ENCODE peak calls at places on chromosomes 5 and 9, in nine cellular contexts. One of them, this sample, is unnamed.
A peak's percentile ranks its signal among the peaks of the same experiment; 100 is the strongest.

GRCh38 chr9:84154320-84154719 is 173.7 kb downstream of the RMI1 start:
- DNase-seq in head of caudate nucleus: no peak
- DNase-seq in mesothelial cell of epicardium: no peak
- DNase-seq in pons: no peak
- DNase-seq in tibial artery: no peak
- DNase-seq in HTR-8/SVneo: no peak
- DNase-seq in mammary epithelial cell: no peak
- DNase-seq in stimulated activated CD4-positive, alpha-beta T cell treated with anti-CD3 and anti-CD28 coated beads, Interleukin-2, amount 100 ng/mL, for 48 hours: no peak
- DNase-seq in T-helper 2 cell: no peak
- DNase-seq in this sample: no peak

GRCh38 chr9:127049581-127049980 is 72.9 kb downstream of the ANGPTL2 start:
- DNase-seq in pons: no peak
- DNase-seq in stimulated activated CD4-positive, alpha-beta T cell treated with anti-CD3 and anti-CD28 coated beads, Interleukin-2, amount 100 ng/mL, for 48 hours: no peak
- DNase-seq in T-helper 2 cell: no peak
- DNase-seq in mammary epithelial cell: no peak
- DNase-seq in mesothelial cell of epicardium: no peak
- DNase-seq in head of caudate nucleus: no peak
- DNase-seq in tibial artery: no peak
- DNase-seq in HTR-8/SVneo: no peak
- DNase-seq in this sample: no peak

GRCh38 chr9:36011379-36011778 is 25.3 kb upstream of the RECK start:
- DNase-seq in T-helper 2 cell: no peak
- DNase-seq in mesothelial cell of epicardium: no peak
- DNase-seq in head of caudate nucleus: no peak
- DNase-seq in mammary epithelial cell: no peak
- DNase-seq in stimulated activated CD4-positive, alpha-beta T cell treated with anti-CD3 and anti-CD28 coated beads, Interleukin-2, amount 100 ng/mL, for 48 hours: no peak
- DNase-seq in pons: no peak
- DNase-seq in HTR-8/SVneo: no peak
- DNase-seq in tibial artery: no peak
- DNase-seq in this sample: no peak

GRCh38 chr5:17443333-17444125 is 54.5 kb upstream of the TAF11L2 start:
- DNase-seq in tibial artery: no peak
- DNase-seq in T-helper 2 cell: no peak
- DNase-seq in HTR-8/SVneo: no peak
- DNase-seq in mesothelial cell of epicardium: no peak
- DNase-seq in head of caudate nucleus: no peak
- DNase-seq in mammary epithelial cell: no peak
- DNase-seq in pons: no peak
- DNase-seq in stimulated activated CD4-positive, alpha-beta T cell treated with anti-CD3 and anti-CD28 coated beads, Interleukin-2, amount 100 ng/mL, for 48 hours: no peak
- DNase-seq in this sample: no peak

GRCh38 chr9:34957492-34958410 is at the start of gene PHF24:
- DNase-seq in HTR-8/SVneo: no peak
- DNase-seq in stimulated activated CD4-positive, alpha-beta T cell treated with anti-CD3 and anti-CD28 coated beads, Interleukin-2, amount 100 ng/mL, for 48 hours: no peak
- DNase-seq in T-helper 2 cell: peak; percentile 16
- DNase-seq in mammary epithelial cell: no peak
- DNase-seq in pons: no peak
- DNase-seq in head of caudate nucleus: peak; percentile 45
- DNase-seq in tibial artery: no peak
- DNase-seq in mesothelial cell of epicardium: peak; percentile 53
- DNase-seq in this sample: no peak

GRCh38 chr5:94021246-94021645 is 279.8 kb upstream of the POU5F2 start:
- DNase-seq in T-helper 2 cell: no peak
- DNase-seq in head of caudate nucleus: no peak
- DNase-seq in mammary epithelial cell: peak; percentile 63
- DNase-seq in mesothelial cell of epicardium: no peak
- DNase-seq in pons: peak; percentile 8
- DNase-seq in HTR-8/SVneo: peak; percentile 27
- DNase-seq in stimulated activated CD4-positive, alpha-beta T cell treated with anti-CD3 and anti-CD28 coated beads, Interleukin-2, amount 100 ng/mL, for 48 hours: no peak
- DNase-seq in tibial artery: no peak
- DNase-seq in this sample: no peak

GRCh38 chr9:69253057-69253456 is 72.0 kb upstream of the ENTREP1 start:
- DNase-seq in mammary epithelial cell: peak; percentile 72
- DNase-seq in mesothelial cell of epicardium: no peak
- DNase-seq in HTR-8/SVneo: no peak
- DNase-seq in T-helper 2 cell: no peak
- DNase-seq in tibial artery: no peak
- DNase-seq in pons: peak; percentile 10
- DNase-seq in stimulated activated CD4-positive, alpha-beta T cell treated with anti-CD3 and anti-CD28 coated beads, Interleukin-2, amount 100 ng/mL, for 48 hours: no peak
- DNase-seq in head of caudate nucleus: no peak
- DNase-seq in this sample: no peak

GRCh38 chr5:107300928-107301327 is 369.8 kb downstream of the EFNA5 start:
- DNase-seq in tibial artery: no peak
- DNase-seq in mammary epithelial cell: peak; percentile 26
- DNase-seq in T-helper 2 cell: no peak
- DNase-seq in head of caudate nucleus: no peak
- DNase-seq in HTR-8/SVneo: no peak
- DNase-seq in pons: no peak
- DNase-seq in mesothelial cell of epicardium: no peak
- DNase-seq in stimulated activated CD4-positive, alpha-beta T cell treated with anti-CD3 and anti-CD28 coated beads, Interleukin-2, amount 100 ng/mL, for 48 hours: no peak
- DNase-seq in this sample: no peak

GRCh38 chr5:95445442-95445841 is 54.3 kb downstream of the FAM81B start:
- DNase-seq in mammary epithelial cell: no peak
- DNase-seq in stimulated activated CD4-positive, alpha-beta T cell treated with anti-CD3 and anti-CD28 coated beads, Interleukin-2, amount 100 ng/mL, for 48 hours: no peak
- DNase-seq in HTR-8/SVneo: no peak
- DNase-seq in head of caudate nucleus: no peak
- DNase-seq in tibial artery: no peak
- DNase-seq in mesothelial cell of epicardium: no peak
- DNase-seq in pons: no peak
- DNase-seq in T-helper 2 cell: no peak
- DNase-seq in this sample: no peak

GRCh38 chr9:133304158-133304470 is 29.1 kb upstream of the ABO start:
- DNase-seq in pons: no peak
- DNase-seq in mesothelial cell of epicardium: no peak
- DNase-seq in tibial artery: no peak
- DNase-seq in mammary epithelial cell: no peak
- DNase-seq in HTR-8/SVneo: no peak
- DNase-seq in stimulated activated CD4-positive, alpha-beta T cell treated with anti-CD3 and anti-CD28 coated beads, Interleukin-2, amount 100 ng/mL, for 48 hours: no peak
- DNase-seq in T-helper 2 cell: no peak
- DNase-seq in head of caudate nucleus: no peak
- DNase-seq in this sample: no peak

GRCh38 chr9:131394464-131395026 is 659 bp downstream of the PRRC2B start:
- DNase-seq in head of caudate nucleus: peak; percentile 54
- DNase-seq in HTR-8/SVneo: no peak
- DNase-seq in stimulated activated CD4-positive, alpha-beta T cell treated with anti-CD3 and anti-CD28 coated beads, Interleukin-2, amount 100 ng/mL, for 48 hours: peak; percentile 37
- DNase-seq in T-helper 2 cell: peak; percentile 66
- DNase-seq in pons: no peak
- DNase-seq in mammary epithelial cell: no peak
- DNase-seq in tibial artery: peak; percentile 51
- DNase-seq in mesothelial cell of epicardium: peak; percentile 73
- DNase-seq in this sample: peak; percentile 44

GRCh38 chr5:93674138-93674537 is 67.3 kb downstream of the POU5F2 start:
- DNase-seq in mesothelial cell of epicardium: no peak
- DNase-seq in mammary epithelial cell: no peak
- DNase-seq in HTR-8/SVneo: no peak
- DNase-seq in pons: no peak
- DNase-seq in head of caudate nucleus: no peak
- DNase-seq in stimulated activated CD4-positive, alpha-beta T cell treated with anti-CD3 and anti-CD28 coated beads, Interleukin-2, amount 100 ng/mL, for 48 hours: no peak
- DNase-seq in T-helper 2 cell: no peak
- DNase-seq in tibial artery: no peak
- DNase-seq in this sample: no peak

GRCh38 chr9:70411141-70411929 is 3.1 kb downstream of the KLF9 start:
- DNase-seq in tibial artery: peak; percentile 79
- DNase-seq in mammary epithelial cell: peak; percentile 47
- DNase-seq in HTR-8/SVneo: no peak
- DNase-seq in head of caudate nucleus: peak; percentile 76
- DNase-seq in pons: peak; percentile 72
- DNase-seq in mesothelial cell of epicardium: no peak
- DNase-seq in stimulated activated CD4-positive, alpha-beta T cell treated with anti-CD3 and anti-CD28 coated beads, Interleukin-2, amount 100 ng/mL, for 48 hours: peak; percentile 41
- DNase-seq in T-helper 2 cell: peak; percentile 67
- DNase-seq in this sample: no peak

GRCh38 chr5:119743927-119744326 is 114.6 kb downstream of the FAM170A start:
- DNase-seq in mesothelial cell of epicardium: no peak
- DNase-seq in mammary epithelial cell: peak; percentile 53
- DNase-seq in T-helper 2 cell: peak; percentile 27
- DNase-seq in tibial artery: no peak
- DNase-seq in head of caudate nucleus: no peak
- DNase-seq in pons: peak; percentile 81
- DNase-seq in stimulated activated CD4-positive, alpha-beta T cell treated with anti-CD3 and anti-CD28 coated beads, Interleukin-2, amount 100 ng/mL, for 48 hours: peak; percentile 5
- DNase-seq in HTR-8/SVneo: peak; percentile 26
- DNase-seq in this sample: no peak

GRCh38 chr9:130759738-130760137 is 66.2 kb downstream of the EXOSC2 start:
- DNase-seq in HTR-8/SVneo: no peak
- DNase-seq in stimulated activated CD4-positive, alpha-beta T cell treated with anti-CD3 and anti-CD28 coated beads, Interleukin-2, amount 100 ng/mL, for 48 hours: no peak
- DNase-seq in T-helper 2 cell: no peak
- DNase-seq in head of caudate nucleus: no peak
- DNase-seq in mesothelial cell of epicardium: no peak
- DNase-seq in mammary epithelial cell: no peak
- DNase-seq in tibial artery: no peak
- DNase-seq in pons: no peak
- DNase-seq in this sample: no peak

GRCh38 chr9:110248361-110248760 is 7.9 kb downstream of the TXN start:
- DNase-seq in T-helper 2 cell: no peak
- DNase-seq in mesothelial cell of epicardium: no peak
- DNase-seq in head of caudate nucleus: no peak
- DNase-seq in pons: no peak
- DNase-seq in tibial artery: no peak
- DNase-seq in stimulated activated CD4-positive, alpha-beta T cell treated with anti-CD3 and anti-CD28 coated beads, Interleukin-2, amount 100 ng/mL, for 48 hours: no peak
- DNase-seq in HTR-8/SVneo: no peak
- DNase-seq in mammary epithelial cell: peak; percentile 50
- DNase-seq in this sample: no peak

GRCh38 chr9:5315187-5315923 is 10.8 kb upstream of the RLN2 start:
- DNase-seq in mesothelial cell of epicardium: no peak
- DNase-seq in T-helper 2 cell: no peak
- DNase-seq in head of caudate nucleus: no peak
- DNase-seq in HTR-8/SVneo: no peak
- DNase-seq in pons: no peak
- DNase-seq in tibial artery: no peak
- DNase-seq in stimulated activated CD4-positive, alpha-beta T cell treated with anti-CD3 and anti-CD28 coated beads, Interleukin-2, amount 100 ng/mL, for 48 hours: no peak
- DNase-seq in mammary epithelial cell: no peak
- DNase-seq in this sample: no peak

GRCh38 chr9:108800632-108801099 is 55.1 kb downstream of the ACTL7B start:
- DNase-seq in pons: no peak
- DNase-seq in stimulated activated CD4-positive, alpha-beta T cell treated with anti-CD3 and anti-CD28 coated beads, Interleukin-2, amount 100 ng/mL, for 48 hours: no peak
- DNase-seq in T-helper 2 cell: no peak
- DNase-seq in HTR-8/SVneo: no peak
- DNase-seq in mammary epithelial cell: no peak
- DNase-seq in head of caudate nucleus: no peak
- DNase-seq in tibial artery: no peak
- DNase-seq in mesothelial cell of epicardium: no peak
- DNase-seq in this sample: no peak

GRCh38 chr5:169164481-169164925 is 136.4 kb downstream of the SLIT3 start:
- DNase-seq in HTR-8/SVneo: peak; percentile 56
- DNase-seq in mammary epithelial cell: peak; percentile 97
- DNase-seq in stimulated activated CD4-positive, alpha-beta T cell treated with anti-CD3 and anti-CD28 coated beads, Interleukin-2, amount 100 ng/mL, for 48 hours: no peak
- DNase-seq in pons: no peak
- DNase-seq in mesothelial cell of epicardium: no peak
- DNase-seq in tibial artery: no peak
- DNase-seq in head of caudate nucleus: no peak
- DNase-seq in T-helper 2 cell: no peak
- DNase-seq in this sample: no peak

GRCh38 chr9:134411451-134412297 is 85.4 kb downstream of the RXRA start:
- DNase-seq in tibial artery: no peak
- DNase-seq in T-helper 2 cell: no peak
- DNase-seq in mammary epithelial cell: no peak
- DNase-seq in mesothelial cell of epicardium: no peak
- DNase-seq in stimulated activated CD4-positive, alpha-beta T cell treated with anti-CD3 and anti-CD28 coated beads, Interleukin-2, amount 100 ng/mL, for 48 hours: no peak
- DNase-seq in head of caudate nucleus: peak; percentile 31
- DNase-seq in pons: no peak
- DNase-seq in HTR-8/SVneo: no peak
- DNase-seq in this sample: no peak

GRCh38 chr9:29564564-29564963 is 1991.3 kb upstream of the C9orf72 start:
- DNase-seq in tibial artery: no peak
- DNase-seq in HTR-8/SVneo: no peak
- DNase-seq in pons: no peak
- DNase-seq in head of caudate nucleus: no peak
- DNase-seq in stimulated activated CD4-positive, alpha-beta T cell treated with anti-CD3 and anti-CD28 coated beads, Interleukin-2, amount 100 ng/mL, for 48 hours: no peak
- DNase-seq in T-helper 2 cell: no peak
- DNase-seq in mesothelial cell of epicardium: no peak
- DNase-seq in mammary epithelial cell: peak; percentile 87
- DNase-seq in this sample: no peak

GRCh38 chr5:28404363-28405071 is 1366.1 kb upstream of the CDH9 start:
- DNase-seq in tibial artery: no peak
- DNase-seq in pons: no peak
- DNase-seq in stimulated activated CD4-positive, alpha-beta T cell treated with anti-CD3 and anti-CD28 coated beads, Interleukin-2, amount 100 ng/mL, for 48 hours: no peak
- DNase-seq in mammary epithelial cell: no peak
- DNase-seq in HTR-8/SVneo: no peak
- DNase-seq in T-helper 2 cell: no peak
- DNase-seq in head of caudate nucleus: no peak
- DNase-seq in mesothelial cell of epicardium: no peak
- DNase-seq in this sample: no peak

GRCh38 chr5:76455531-76456132 is 52.5 kb downstream of the IQGAP2 start:
- DNase-seq in mesothelial cell of epicardium: no peak
- DNase-seq in tibial artery: no peak
- DNase-seq in head of caudate nucleus: no peak
- DNase-seq in mammary epithelial cell: no peak
- DNase-seq in pons: no peak
- DNase-seq in T-helper 2 cell: no peak
- DNase-seq in HTR-8/SVneo: no peak
- DNase-seq in stimulated activated CD4-positive, alpha-beta T cell treated with anti-CD3 and anti-CD28 coated beads, Interleukin-2, amount 100 ng/mL, for 48 hours: no peak
- DNase-seq in this sample: no peak

GRCh38 chr9:128087262-128087661 is 19.2 kb downstream of the SLC25A25 start:
- DNase-seq in stimulated activated CD4-positive, alpha-beta T cell treated with anti-CD3 and anti-CD28 coated beads, Interleukin-2, amount 100 ng/mL, for 48 hours: no peak
- DNase-seq in tibial artery: no peak
- DNase-seq in T-helper 2 cell: no peak
- DNase-seq in mammary epithelial cell: no peak
- DNase-seq in mesothelial cell of epicardium: no peak
- DNase-seq in HTR-8/SVneo: no peak
- DNase-seq in pons: no peak
- DNase-seq in head of caudate nucleus: no peak
- DNase-seq in this sample: no peak

This sample was measured in effector memory CD8-positive, alpha-beta T cell.